ENCODE peak calls at places on chromosome 17, in seven cellular contexts. One of them, this sample, is unnamed.

GRCh38 chr17:39165178-39165843 is 650 bp downstream of the ARL5C start:
- DNase-seq in mammary epithelial cell: no peak
- DNase-seq in AG04450: no peak
- DNase-seq in OCI-LY7: no peak
- DNase-seq in small intestine: no peak
- DNase-seq in ovary: no peak
- DNase-seq in A549: no peak
- DNase-seq in this sample: no peak

GRCh38 chr17:50265212-50265611 is 9.1 kb upstream of the TMEM92 start:
- DNase-seq in AG04450: no peak
- DNase-seq in OCI-LY7: no peak
- DNase-seq in small intestine: no peak
- DNase-seq in ovary: no peak
- DNase-seq in mammary epithelial cell: no peak
- DNase-seq in A549: no peak
- DNase-seq in this sample: no peak

GRCh38 chr17:45147581-45148182 is 593 bp upstream of the HEXIM1 start:
- DNase-seq in AG04450: peak
- DNase-seq in small intestine: peak
- DNase-seq in mammary epithelial cell: peak
- DNase-seq in ovary: peak
- DNase-seq in OCI-LY7: peak
- DNase-seq in A549: peak
- DNase-seq in this sample: peak

GRCh38 chr17:79020631-79021301 is 3.2 kb upstream of the C1QTNF1 start:
- DNase-seq in mammary epithelial cell: peak
- DNase-seq in ovary: peak
- DNase-seq in A549: no peak
- DNase-seq in AG04450: no peak
- DNase-seq in small intestine: no peak
- DNase-seq in OCI-LY7: no peak
- DNase-seq in this sample: no peak

GRCh38 chr17:72640415-72641165 is 451.9 kb downstream of the SLC39A11 start:
- DNase-seq in ovary: no peak
- DNase-seq in small intestine: peak
- DNase-seq in mammary epithelial cell: no peak
- DNase-seq in OCI-LY7: no peak
- DNase-seq in AG04450: no peak
- DNase-seq in A549: no peak
- DNase-seq in this sample: no peak

GRCh38 chr17:61400058-61400785 is 579 bp downstream of the TBX2 start:
- DNase-seq in A549: peak
- DNase-seq in ovary: peak
- DNase-seq in OCI-LY7: no peak
- DNase-seq in small intestine: no peak
- DNase-seq in mammary epithelial cell: peak
- DNase-seq in AG04450: no peak
- DNase-seq in this sample: no peak

GRCh38 chr17:76726231-76726765 is at the start of gene JMJD6:
- DNase-seq in A549: peak
- DNase-seq in OCI-LY7: peak
- DNase-seq in AG04450: peak
- DNase-seq in small intestine: peak
- DNase-seq in ovary: peak
- DNase-seq in mammary epithelial cell: peak
- DNase-seq in this sample: peak

GRCh38 chr17:48795444-48796162 is 21.4 kb downstream of the TTLL6 start:
- DNase-seq in ovary: no peak
- DNase-seq in small intestine: peak
- DNase-seq in A549: peak
- DNase-seq in AG04450: peak
- DNase-seq in OCI-LY7: no peak
- DNase-seq in mammary epithelial cell: no peak
- DNase-seq in this sample: no peak

GRCh38 chr17:76528528-76529223 is 8.8 kb downstream of the CYGB start:
- DNase-seq in ovary: peak
- DNase-seq in A549: no peak
- DNase-seq in OCI-LY7: peak
- DNase-seq in AG04450: no peak
- DNase-seq in mammary epithelial cell: no peak
- DNase-seq in small intestine: no peak
- DNase-seq in this sample: no peak

GRCh38 chr17:76831316-76831715 is 36.9 kb upstream of the MGAT5B start:
- DNase-seq in mammary epithelial cell: peak
- DNase-seq in ovary: no peak
- DNase-seq in small intestine: no peak
- DNase-seq in OCI-LY7: no peak
- DNase-seq in A549: no peak
- DNase-seq in AG04450: no peak
- DNase-seq in this sample: no peak

GRCh38 chr17:82367724-82368524 is 3.6 kb upstream of the UTS2R start:
- DNase-seq in A549: peak
- DNase-seq in OCI-LY7: peak
- DNase-seq in AG04450: no peak
- DNase-seq in mammary epithelial cell: no peak
- DNase-seq in small intestine: no peak
- DNase-seq in ovary: no peak
- DNase-seq in this sample: no peak

GRCh38 chr17:15883617-15884111 is 61.3 kb upstream of the ADORA2B start:
- DNase-seq in AG04450: peak
- DNase-seq in OCI-LY7: no peak
- DNase-seq in A549: peak
- DNase-seq in mammary epithelial cell: peak
- DNase-seq in ovary: no peak
- DNase-seq in small intestine: no peak
- DNase-seq in this sample: peak

GRCh38 chr17:72489273-72489641 is 368.4 kb downstream of the SOX9 start:
- DNase-seq in AG04450: no peak
- DNase-seq in OCI-LY7: no peak
- DNase-seq in A549: no peak
- DNase-seq in ovary: no peak
- DNase-seq in small intestine: peak
- DNase-seq in mammary epithelial cell: no peak
- DNase-seq in this sample: no peak

GRCh38 chr17:76092526-76093413 is 10.8 kb downstream of the EXOC7 start:
- DNase-seq in ovary: no peak
- DNase-seq in small intestine: no peak
- DNase-seq in OCI-LY7: no peak
- DNase-seq in AG04450: no peak
- DNase-seq in mammary epithelial cell: no peak
- DNase-seq in A549: no peak
- DNase-seq in this sample: no peak

GRCh38 chr17:75589017-75589918 is 1.7 kb downstream of the MYO15B start:
- DNase-seq in mammary epithelial cell: peak
- DNase-seq in AG04450: peak
- DNase-seq in A549: peak
- DNase-seq in ovary: peak
- DNase-seq in small intestine: peak
- DNase-seq in OCI-LY7: peak
- DNase-seq in this sample: no peak

GRCh38 chr17:50168319-50168718 is 2.5 kb downstream of the SGCA start:
- DNase-seq in mammary epithelial cell: no peak
- DNase-seq in A549: no peak
- DNase-seq in AG04450: no peak
- DNase-seq in small intestine: no peak
- DNase-seq in ovary: no peak
- DNase-seq in OCI-LY7: no peak
- DNase-seq in this sample: no peak

GRCh38 chr17:75065562-75066151 is 18.6 kb downstream of the KCTD2 start:
- DNase-seq in OCI-LY7: no peak
- DNase-seq in mammary epithelial cell: no peak
- DNase-seq in AG04450: no peak
- DNase-seq in A549: no peak
- DNase-seq in small intestine: no peak
- DNase-seq in ovary: no peak
- DNase-seq in this sample: no peak

GRCh38 chr17:57603541-57603940 is 141.6 kb downstream of the CCDC182 start:
- DNase-seq in ovary: no peak
- DNase-seq in small intestine: peak
- DNase-seq in A549: no peak
- DNase-seq in AG04450: no peak
- DNase-seq in OCI-LY7: peak
- DNase-seq in mammary epithelial cell: no peak
- DNase-seq in this sample: no peak

DNA sequence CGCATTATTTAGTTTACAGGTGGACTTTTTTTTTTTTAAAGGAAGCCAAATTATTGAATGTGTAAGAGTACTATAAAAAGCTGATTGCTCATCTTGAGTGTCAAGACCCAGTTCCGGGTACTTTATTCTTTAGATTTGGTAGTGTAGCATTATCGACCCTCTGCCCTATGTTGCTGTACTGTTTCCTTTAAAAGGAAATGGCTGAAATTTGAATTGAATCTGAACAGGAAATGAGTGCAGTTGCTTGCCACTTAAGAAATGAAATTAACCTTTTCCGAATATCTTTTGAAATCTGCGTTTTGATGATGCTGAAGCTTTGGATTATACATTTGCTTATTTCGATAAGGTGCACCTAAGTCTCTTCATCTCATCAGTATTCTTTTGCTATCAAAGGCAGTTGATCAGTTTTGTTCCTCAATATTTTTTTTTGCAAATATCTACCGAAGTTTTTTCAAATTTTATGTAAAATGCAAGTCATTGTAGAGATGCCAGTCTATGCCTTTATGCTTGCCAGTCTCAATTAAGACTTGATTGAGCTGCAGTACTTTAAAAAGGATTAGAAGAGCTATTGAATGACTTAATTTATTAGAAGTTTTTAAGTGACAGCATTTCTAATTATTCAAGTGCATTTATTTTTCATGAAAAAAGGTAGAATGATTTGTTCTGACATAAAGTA is 1.8 kb downstream of the GGNBP2 start:
- DNase-seq in small intestine: peak
- DNase-seq in AG04450: no peak
- DNase-seq in ovary: no peak
- DNase-seq in OCI-LY7: peak
- DNase-seq in mammary epithelial cell: no peak
- DNase-seq in A549: no peak
- DNase-seq in this sample: no peak
- H3K27ac ChIP-seq in small intestine: peak
- H3K27ac ChIP-seq in AG04450: peak
- H3K27ac ChIP-seq in ovary: peak
- H3K27ac ChIP-seq in OCI-LY7: peak
- H3K27ac ChIP-seq in mammary epithelial cell: peak
- H3K27ac ChIP-seq in A549: peak
- H3K27ac ChIP-seq in this sample: peak

GRCh38 chr17:77881545-77881944 is 77.0 kb upstream of the TNRC6C start:
- DNase-seq in A549: no peak
- DNase-seq in AG04450: no peak
- DNase-seq in OCI-LY7: peak
- DNase-seq in ovary: no peak
- DNase-seq in small intestine: peak
- DNase-seq in mammary epithelial cell: peak
- DNase-seq in this sample: no peak
- H3K27ac ChIP-seq in A549: no peak
- H3K27ac ChIP-seq in AG04450: no peak
- H3K27ac ChIP-seq in OCI-LY7: peak
- H3K27ac ChIP-seq in ovary: no peak
- H3K27ac ChIP-seq in small intestine: peak
- H3K27ac ChIP-seq in mammary epithelial cell: no peak
- H3K27ac ChIP-seq in this sample: no peak

GRCh38 chr17:7467498-7467897 is 11.9 kb downstream of the ZBTB4 start:
- DNase-seq in ovary: no peak
- DNase-seq in OCI-LY7: no peak
- DNase-seq in mammary epithelial cell: no peak
- DNase-seq in AG04450: no peak
- DNase-seq in small intestine: no peak
- DNase-seq in A549: no peak
- DNase-seq in this sample: no peak
- H3K27ac ChIP-seq in ovary: peak
- H3K27ac ChIP-seq in OCI-LY7: no peak
- H3K27ac ChIP-seq in mammary epithelial cell: no peak
- H3K27ac ChIP-seq in AG04450: no peak
- H3K27ac ChIP-seq in small intestine: no peak
- H3K27ac ChIP-seq in A549: no peak
- H3K27ac ChIP-seq in this sample: no peak

DNA sequence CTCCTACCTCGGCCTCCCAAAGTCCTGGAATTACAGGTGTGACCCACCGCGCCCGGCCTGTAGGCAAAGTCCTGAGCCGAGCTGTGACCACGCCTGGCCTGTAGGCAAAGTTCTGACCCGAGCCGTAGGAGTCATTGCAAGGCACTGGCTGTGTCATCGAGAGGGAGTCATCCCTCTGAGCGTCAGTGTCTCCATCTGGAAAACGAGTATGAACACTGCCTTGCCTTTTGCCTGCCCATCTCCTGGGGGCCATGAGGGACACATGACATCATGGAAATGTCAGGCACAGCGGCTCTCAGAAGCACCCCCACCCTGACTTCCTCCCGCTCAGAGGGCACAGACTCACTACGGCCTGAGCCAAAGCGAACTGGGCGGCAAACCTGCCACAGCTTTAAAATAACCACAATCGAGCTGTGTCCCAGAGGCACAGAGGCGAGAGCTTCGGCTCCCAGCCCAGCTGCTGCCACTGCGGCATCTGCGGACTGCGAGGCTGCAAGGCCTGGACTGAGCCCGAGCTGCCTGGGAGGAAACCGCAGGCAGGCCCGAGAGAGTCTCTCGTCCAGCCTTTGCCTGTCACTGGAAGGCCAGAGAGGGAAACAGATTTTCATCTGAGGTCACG is 50.8 kb downstream of the RPH3AL start:
- DNase-seq in ovary: no peak
- DNase-seq in AG04450: no peak
- DNase-seq in OCI-LY7: no peak
- DNase-seq in small intestine: peak
- DNase-seq in A549: no peak
- DNase-seq in mammary epithelial cell: no peak
- DNase-seq in this sample: no peak
- H3K27ac ChIP-seq in ovary: peak
- H3K27ac ChIP-seq in AG04450: no peak
- H3K27ac ChIP-seq in OCI-LY7: no peak
- H3K27ac ChIP-seq in small intestine: peak
- H3K27ac ChIP-seq in A549: no peak
- H3K27ac ChIP-seq in mammary epithelial cell: no peak
- H3K27ac ChIP-seq in this sample: no peak

DNA sequence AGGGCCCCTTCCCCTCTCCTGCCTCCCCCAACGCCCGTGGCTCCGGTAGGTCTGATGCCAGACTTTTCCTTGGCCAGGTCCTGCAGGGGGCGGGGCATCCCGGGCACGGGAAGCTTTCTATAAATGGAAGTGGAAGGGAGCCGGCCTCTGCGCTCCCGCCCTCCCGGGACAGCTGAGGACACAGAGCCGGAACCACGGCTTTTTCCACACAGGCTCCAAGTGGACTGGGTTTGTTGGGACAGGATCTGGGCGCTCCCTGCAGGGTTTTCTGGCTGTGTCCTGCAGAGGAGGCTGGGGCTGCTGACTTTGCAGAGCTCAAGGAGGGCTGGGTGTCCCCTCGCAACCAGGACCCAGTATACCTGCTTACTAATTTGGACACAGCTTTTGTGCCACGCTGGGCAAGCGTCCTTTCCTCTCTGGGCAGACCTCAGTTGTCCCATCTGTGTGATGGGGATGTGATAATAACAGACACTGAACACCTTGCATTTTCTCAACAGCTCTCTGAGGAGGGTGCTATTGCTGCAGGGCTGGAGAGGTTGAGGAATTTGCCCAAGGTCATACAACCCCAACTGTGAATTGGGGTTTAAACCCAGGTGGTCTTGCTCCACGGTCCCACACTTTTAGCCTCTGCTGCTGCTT is 1.8 kb downstream of the TNS4 start:
- DNase-seq in small intestine: peak
- DNase-seq in ovary: peak
- DNase-seq in mammary epithelial cell: peak
- DNase-seq in AG04450: no peak
- DNase-seq in OCI-LY7: no peak
- DNase-seq in A549: peak
- DNase-seq in this sample: no peak
- H3K27ac ChIP-seq in small intestine: no peak
- H3K27ac ChIP-seq in ovary: no peak
- H3K27ac ChIP-seq in mammary epithelial cell: peak
- H3K27ac ChIP-seq in AG04450: no peak
- H3K27ac ChIP-seq in OCI-LY7: no peak
- H3K27ac ChIP-seq in A549: peak
- H3K27ac ChIP-seq in this sample: peak

This sample was measured in epithelial cell of prostate.